ENCODE peak calls at places on chromosomes 3 and 15, in eight cellular contexts. One of them, this sample, is unnamed.

GRCh38 chr15:34252545-34252944 is 27.7 kb downstream of the EMC4 start:
- DNase-seq in fibroblast of lung: no peak
- DNase-seq in uterus: no peak
- DNase-seq in kidney: no peak
- DNase-seq in BE2C: no peak
- DNase-seq in sigmoid colon: no peak
- DNase-seq in A549: no peak
- DNase-seq in astrocyte of the spinal cord: no peak
- DNase-seq in this sample: no peak

GRCh38 chr15:68151277-68151676 is 53.9 kb downstream of the CALML4 start:
- DNase-seq in sigmoid colon: no peak
- DNase-seq in fibroblast of lung: peak
- DNase-seq in BE2C: no peak
- DNase-seq in astrocyte of the spinal cord: peak
- DNase-seq in kidney: no peak
- DNase-seq in uterus: no peak
- DNase-seq in A549: no peak
- DNase-seq in this sample: no peak

GRCh38 chr3:127674099-127674792 is 1.5 kb downstream of the ABTB1 start:
- DNase-seq in kidney: peak
- DNase-seq in uterus: no peak
- DNase-seq in sigmoid colon: peak
- DNase-seq in A549: no peak
- DNase-seq in fibroblast of lung: no peak
- DNase-seq in astrocyte of the spinal cord: no peak
- DNase-seq in BE2C: no peak
- DNase-seq in this sample: peak

GRCh38 chr3:36393563-36393962 is 13.3 kb downstream of the STAC start:
- DNase-seq in A549: no peak
- DNase-seq in uterus: no peak
- DNase-seq in sigmoid colon: no peak
- DNase-seq in kidney: no peak
- DNase-seq in fibroblast of lung: peak
- DNase-seq in BE2C: no peak
- DNase-seq in astrocyte of the spinal cord: no peak
- DNase-seq in this sample: no peak

GRCh38 chr3:37986479-37987314 is 3.9 kb upstream of the VILL start:
- DNase-seq in kidney: peak
- DNase-seq in uterus: no peak
- DNase-seq in fibroblast of lung: no peak
- DNase-seq in A549: no peak
- DNase-seq in astrocyte of the spinal cord: no peak
- DNase-seq in BE2C: no peak
- DNase-seq in sigmoid colon: peak
- DNase-seq in this sample: peak

GRCh38 chr3:59771760-59772159 is 721.9 kb upstream of the CFAP20DC start:
- DNase-seq in A549: peak
- DNase-seq in fibroblast of lung: peak
- DNase-seq in sigmoid colon: no peak
- DNase-seq in uterus: no peak
- DNase-seq in BE2C: no peak
- DNase-seq in astrocyte of the spinal cord: peak
- DNase-seq in kidney: no peak
- DNase-seq in this sample: no peak

GRCh38 chr15:58731756-58732535 is 17.6 kb downstream of the ADAM10 start:
- DNase-seq in BE2C: no peak
- DNase-seq in fibroblast of lung: peak
- DNase-seq in A549: peak
- DNase-seq in sigmoid colon: no peak
- DNase-seq in uterus: no peak
- DNase-seq in kidney: no peak
- DNase-seq in astrocyte of the spinal cord: peak
- DNase-seq in this sample: no peak

GRCh38 chr15:33458421-33458820 is 147.7 kb downstream of the RYR3 start:
- DNase-seq in A549: no peak
- DNase-seq in uterus: no peak
- DNase-seq in astrocyte of the spinal cord: no peak
- DNase-seq in fibroblast of lung: no peak
- DNase-seq in kidney: no peak
- DNase-seq in sigmoid colon: no peak
- DNase-seq in BE2C: no peak
- DNase-seq in this sample: no peak

GRCh38 chr15:72559781-72560180 is 85.7 kb downstream of the ARIH1 start:
- DNase-seq in sigmoid colon: no peak
- DNase-seq in kidney: no peak
- DNase-seq in astrocyte of the spinal cord: no peak
- DNase-seq in BE2C: no peak
- DNase-seq in uterus: no peak
- DNase-seq in fibroblast of lung: peak
- DNase-seq in A549: no peak
- DNase-seq in this sample: no peak

GRCh38 chr3:66000506-66000905 is 38.2 kb downstream of the MAGI1 start:
- DNase-seq in kidney: no peak
- DNase-seq in BE2C: no peak
- DNase-seq in astrocyte of the spinal cord: no peak
- DNase-seq in A549: no peak
- DNase-seq in sigmoid colon: no peak
- DNase-seq in uterus: no peak
- DNase-seq in fibroblast of lung: no peak
- DNase-seq in this sample: no peak

GRCh38 chr3:43410575-43410974 is 124.2 kb downstream of the SNRK start:
- DNase-seq in uterus: no peak
- DNase-seq in sigmoid colon: no peak
- DNase-seq in kidney: no peak
- DNase-seq in fibroblast of lung: no peak
- DNase-seq in A549: no peak
- DNase-seq in astrocyte of the spinal cord: no peak
- DNase-seq in BE2C: no peak
- DNase-seq in this sample: no peak

GRCh38 chr3:127440384-127440783 is 150.1 kb downstream of the TPRA1 start:
- DNase-seq in kidney: peak
- DNase-seq in fibroblast of lung: no peak
- DNase-seq in A549: no peak
- DNase-seq in sigmoid colon: peak
- DNase-seq in BE2C: no peak
- DNase-seq in uterus: peak
- DNase-seq in astrocyte of the spinal cord: no peak
- DNase-seq in this sample: peak

GRCh38 chr3:62211675-62212429 is 161.5 kb downstream of the FEZF2 start:
- DNase-seq in astrocyte of the spinal cord: peak
- DNase-seq in uterus: no peak
- DNase-seq in A549: peak
- DNase-seq in BE2C: no peak
- DNase-seq in fibroblast of lung: no peak
- DNase-seq in sigmoid colon: no peak
- DNase-seq in kidney: no peak
- DNase-seq in this sample: no peak

GRCh38 chr3:187112934-187113793 is 26.1 kb downstream of the RPL39L start:
- DNase-seq in uterus: no peak
- DNase-seq in kidney: no peak
- DNase-seq in astrocyte of the spinal cord: peak
- DNase-seq in BE2C: no peak
- DNase-seq in A549: no peak
- DNase-seq in fibroblast of lung: peak
- DNase-seq in sigmoid colon: no peak
- DNase-seq in this sample: no peak

GRCh38 chr3:78701537-78701936 is 1066.3 kb downstream of the ROBO1 start:
- DNase-seq in astrocyte of the spinal cord: no peak
- DNase-seq in BE2C: no peak
- DNase-seq in uterus: no peak
- DNase-seq in sigmoid colon: no peak
- DNase-seq in kidney: no peak
- DNase-seq in A549: no peak
- DNase-seq in fibroblast of lung: no peak
- DNase-seq in this sample: no peak

GRCh38 chr3:46095307-46095706 is 68.0 kb upstream of the XCR1 start:
- DNase-seq in uterus: no peak
- DNase-seq in kidney: no peak
- DNase-seq in A549: no peak
- DNase-seq in astrocyte of the spinal cord: no peak
- DNase-seq in fibroblast of lung: no peak
- DNase-seq in BE2C: no peak
- DNase-seq in sigmoid colon: no peak
- DNase-seq in this sample: no peak

GRCh38 chr3:61015840-61016239 is 235.4 kb downstream of the FHIT start:
- DNase-seq in sigmoid colon: no peak
- DNase-seq in kidney: no peak
- DNase-seq in A549: no peak
- DNase-seq in astrocyte of the spinal cord: no peak
- DNase-seq in uterus: no peak
- DNase-seq in fibroblast of lung: no peak
- DNase-seq in BE2C: no peak
- DNase-seq in this sample: no peak

GRCh38 chr3:185584681-185585080 is 1.4 kb upstream of the SENP2 start:
- DNase-seq in fibroblast of lung: no peak
- DNase-seq in astrocyte of the spinal cord: no peak
- DNase-seq in BE2C: no peak
- DNase-seq in kidney: no peak
- DNase-seq in uterus: no peak
- DNase-seq in A549: no peak
- DNase-seq in sigmoid colon: no peak
- DNase-seq in this sample: no peak

DNA sequence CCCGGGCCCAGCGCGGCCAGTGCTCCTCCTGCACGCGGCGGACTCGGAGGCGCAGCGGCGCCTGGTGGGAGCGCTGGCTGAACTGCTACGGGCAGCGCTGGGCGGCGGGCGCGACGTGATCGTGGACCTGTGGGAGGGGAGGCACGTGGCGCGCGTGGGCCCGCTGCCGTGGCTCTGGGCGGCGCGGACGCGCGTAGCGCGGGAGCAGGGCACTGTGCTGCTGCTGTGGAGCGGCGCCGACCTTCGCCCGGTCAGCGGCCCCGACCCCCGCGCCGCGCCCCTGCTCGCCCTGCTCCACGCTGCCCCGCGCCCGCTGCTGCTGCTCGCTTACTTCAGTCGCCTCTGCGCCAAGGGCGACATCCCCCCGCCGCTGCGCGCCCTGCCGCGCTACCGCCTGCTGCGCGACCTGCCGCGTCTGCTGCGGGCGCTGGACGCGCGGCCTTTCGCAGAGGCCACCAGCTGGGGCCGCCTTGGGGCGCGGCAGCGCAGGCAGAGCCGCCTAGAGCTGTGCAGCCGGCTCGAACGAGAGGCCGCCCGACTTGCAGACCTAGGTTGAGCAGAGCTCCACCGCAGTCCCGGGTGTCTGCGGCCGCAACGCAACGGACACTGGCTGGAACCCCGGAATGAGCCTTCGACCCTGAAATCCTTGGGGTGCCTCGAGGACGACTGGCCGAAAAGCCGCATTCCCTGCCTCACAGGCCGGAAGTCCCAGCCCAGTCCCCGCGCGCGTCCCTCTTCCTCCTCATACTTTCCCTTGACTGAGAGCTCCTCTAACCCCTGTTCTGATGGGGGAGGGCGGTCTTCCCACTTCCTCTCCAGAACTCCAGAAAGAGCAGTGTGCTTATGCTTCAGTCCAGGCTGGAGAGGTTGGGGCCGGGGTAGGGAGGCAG is 1.4 kb upstream of the IL17RC start:
- DNase-seq in BE2C: peak
- DNase-seq in sigmoid colon: peak
- DNase-seq in kidney: peak
- DNase-seq in astrocyte of the spinal cord: peak
- DNase-seq in A549: no peak
- DNase-seq in uterus: peak
- DNase-seq in fibroblast of lung: peak
- DNase-seq in this sample: no peak
- TF ChIP-seq CTCF in BE2C: peak
- TF ChIP-seq CTCF in sigmoid colon: no peak
- TF ChIP-seq CTCF in kidney: peak
- TF ChIP-seq CTCF in astrocyte of the spinal cord: peak
- TF ChIP-seq CTCF in A549: no peak
- TF ChIP-seq CTCF in uterus: peak
- TF ChIP-seq CTCF in fibroblast of lung: peak
- TF ChIP-seq CTCF in this sample: peak

DNA sequence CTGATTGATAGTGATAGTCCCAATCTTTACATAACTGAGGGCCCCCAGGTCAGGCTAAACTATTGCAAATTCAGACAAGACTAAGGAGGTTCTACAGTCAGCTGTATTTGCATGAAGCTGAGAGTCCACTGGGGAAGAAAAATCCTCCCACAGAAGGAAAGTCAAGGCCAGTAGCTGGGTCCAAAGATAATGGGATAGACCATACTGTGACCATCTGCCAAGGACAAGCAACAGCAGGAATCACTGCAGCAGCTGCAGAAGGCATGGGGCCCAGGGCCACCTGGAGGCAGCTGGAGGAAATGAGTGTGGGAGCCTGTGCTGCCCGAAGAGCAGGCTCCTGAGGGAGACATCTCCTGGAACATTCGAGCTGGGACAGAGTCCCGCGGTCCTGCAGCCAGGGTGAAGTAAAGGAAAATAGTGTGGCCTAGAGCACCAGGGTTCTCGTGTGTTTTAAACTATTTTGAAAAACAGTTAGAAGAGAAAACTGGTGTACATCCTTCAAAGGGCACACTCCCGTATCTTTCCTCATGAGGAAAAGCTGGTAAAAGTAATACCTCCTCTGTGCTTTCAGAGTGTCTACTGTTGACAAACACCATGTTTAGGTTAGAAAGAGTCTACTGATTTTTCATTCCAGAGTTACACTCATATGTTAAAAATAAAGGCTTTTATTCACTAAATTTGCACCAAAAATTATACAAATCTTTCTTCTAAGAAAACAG is 13.1 kb upstream of the TMEM212 start:
- DNase-seq in BE2C: peak
- DNase-seq in astrocyte of the spinal cord: peak
- DNase-seq in sigmoid colon: peak
- DNase-seq in fibroblast of lung: peak
- DNase-seq in A549: peak
- DNase-seq in uterus: peak
- DNase-seq in kidney: peak
- DNase-seq in this sample: peak
- TF ChIP-seq CTCF in BE2C: peak
- TF ChIP-seq CTCF in astrocyte of the spinal cord: peak
- TF ChIP-seq CTCF in sigmoid colon: peak
- TF ChIP-seq CTCF in fibroblast of lung: peak
- TF ChIP-seq CTCF in A549: peak
- TF ChIP-seq CTCF in uterus: peak
- TF ChIP-seq CTCF in kidney: peak
- TF ChIP-seq CTCF in this sample: peak

GRCh38 chr3:99789322-99789721 is 28.3 kb upstream of the CMSS1 start:
- DNase-seq in uterus: no peak
- DNase-seq in A549: peak
- DNase-seq in astrocyte of the spinal cord: peak
- DNase-seq in fibroblast of lung: peak
- DNase-seq in kidney: no peak
- DNase-seq in sigmoid colon: no peak
- DNase-seq in BE2C: peak
- DNase-seq in this sample: no peak
- TF ChIP-seq CTCF in uterus: peak
- TF ChIP-seq CTCF in A549: peak
- TF ChIP-seq CTCF in astrocyte of the spinal cord: peak
- TF ChIP-seq CTCF in fibroblast of lung: peak
- TF ChIP-seq CTCF in kidney: peak
- TF ChIP-seq CTCF in sigmoid colon: peak
- TF ChIP-seq CTCF in BE2C: peak
- TF ChIP-seq CTCF in this sample: peak

DNA sequence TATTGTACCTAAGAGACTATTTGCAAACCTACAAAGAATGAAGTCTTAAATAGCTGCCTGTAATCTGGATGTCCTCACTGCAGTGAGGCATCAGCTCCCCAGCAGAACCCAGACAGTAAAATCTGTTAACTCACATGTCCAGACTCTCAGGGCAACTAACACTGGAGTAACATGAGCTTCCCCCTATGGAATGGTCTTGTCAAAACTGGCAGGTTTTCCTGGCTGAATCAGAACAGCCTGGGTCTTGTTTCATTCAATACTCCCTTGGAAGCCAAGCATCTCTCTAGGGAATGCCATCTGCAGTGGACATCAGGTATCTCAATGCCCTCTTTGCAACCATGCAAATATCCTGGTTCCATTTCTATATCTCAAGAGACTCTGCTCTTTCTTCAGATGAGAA is 24.4 kb downstream of the PTPN9 start:
- DNase-seq in uterus: no peak
- DNase-seq in fibroblast of lung: peak
- DNase-seq in astrocyte of the spinal cord: peak
- DNase-seq in sigmoid colon: no peak
- DNase-seq in A549: no peak
- DNase-seq in BE2C: no peak
- DNase-seq in kidney: no peak
- DNase-seq in this sample: no peak
- TF ChIP-seq CTCF in uterus: no peak
- TF ChIP-seq CTCF in fibroblast of lung: no peak
- TF ChIP-seq CTCF in astrocyte of the spinal cord: no peak
- TF ChIP-seq CTCF in sigmoid colon: no peak
- TF ChIP-seq CTCF in A549: no peak
- TF ChIP-seq CTCF in BE2C: no peak
- TF ChIP-seq CTCF in kidney: no peak
- TF ChIP-seq CTCF in this sample: no peak

This sample was measured in chondrocyte.